ENCODE peak calls at places on chromosomes 13 and 19, in six cellular contexts. R, K, X, I, G and H are unnamed samples.
A peak's percentile ranks its signal among the peaks of the same experiment; 100 is the strongest.

GRCh38 chr19:6002591-6002990 is 24.7 kb upstream of the RANBP3 start:
- DNase-seq in X (no peak), R (no peak), G (no peak), K (no peak), I (no peak), H (no peak)

GRCh38 chr13:43203781-43204180 is 180.4 kb downstream of the DNAJC15 start:
- DNase-seq in R (no peak), K (no peak), X (no peak), I (no peak), G (no peak), H (no peak)

GRCh38 chr13:54607421-54607820 is 1578.8 kb downstream of the OLFM4 start:
- DNase-seq in G (no peak), I (no peak), K (no peak), X (no peak), R (no peak), H (no peak)

GRCh38 chr19:12782174-12782423 is 6.7 kb upstream of the HOOK2 start:
- DNase-seq in K (no peak), R (no peak), I (no peak), G (no peak), X (no peak), H (no peak)

GRCh38 chr19:6287269-6287885 is 7.6 kb upstream of the MLLT1 start:
- DNase-seq in G (no peak), K (no peak), X (no peak), I (no peak), R (no peak), H (no peak)

GRCh38 chr13:103703246-103703645 is 637.0 kb upstream of the SLC10A2 start:
- DNase-seq in R (no peak), G (no peak), I (no peak), K (no peak), X (no peak), H (no peak)

GRCh38 chr19:48329167-48329891 is 4.0 kb downstream of the EMP3 start:
- DNase-seq in K (no peak), R (no peak), X (no peak), G (no peak), I (no peak), H (peak; percentile 46)

GRCh38 chr19:45097776-45098520 is 5.0 kb downstream of the PPP1R37 start:
- DNase-seq in G (no peak), K (no peak), R (peak; percentile 51), I (peak; percentile 77), X (no peak), H (peak; percentile 89)

GRCh38 chr13:43783820-43784219 is 3.0 kb downstream of the ENOX1 start:
- DNase-seq in G (peak; percentile 56), I (peak; percentile 50), X (no peak), R (no peak), K (no peak), H (peak; percentile 89)

GRCh38 chr19:35883920-35884319 is 15.5 kb downstream of the APLP1 start:
- DNase-seq in X (no peak), I (no peak), G (no peak), R (no peak), K (no peak), H (no peak)

GRCh38 chr19:35519291-35519690 is 5.8 kb upstream of the DMKN start:
- DNase-seq in X (no peak), G (no peak), I (no peak), R (no peak), K (no peak), H (peak; percentile 38)

GRCh38 chr13:32430018-32430747 is 2.3 kb upstream of the N4BP2L1 start:
- DNase-seq in G (no peak), I (no peak), X (no peak), R (no peak), K (no peak), H (no peak)

GRCh38 chr13:31081316-31081715 is 80.4 kb downstream of the HSPH1 start:
- DNase-seq in X (no peak), I (no peak), R (no peak), G (no peak), K (no peak), H (no peak)

GRCh38 chr13:41334810-41335209 is 23.7 kb downstream of the NAA16 start:
- DNase-seq in K (no peak), R (no peak), G (no peak), I (no peak), X (no peak), H (no peak)

GRCh38 chr19:14404322-14404721 is 14.8 kb downstream of the DDX39A start:
- DNase-seq in R (no peak), I (no peak), G (no peak), K (no peak), X (no peak), H (no peak)

GRCh38 chr19:35292421-35292820 is 460 bp downstream of the MAG start:
- DNase-seq in G (no peak), R (no peak), I (no peak), K (no peak), X (no peak), H (no peak)

GRCh38 chr13:27783111-27783510 is 9.2 kb upstream of the GSX1 start:
- DNase-seq in G (no peak), X (no peak), K (no peak), I (no peak), R (no peak), H (peak; percentile 34)

GRCh38 chr13:94966380-94966779 is 254.0 kb upstream of the SOX21 start:
- DNase-seq in G (peak; percentile 37), I (no peak), R (no peak), K (no peak), X (no peak), H (no peak)

GRCh38 chr13:27257648-27258253 is 6.4 kb downstream of the RPL21 start:
- DNase-seq in G (no peak), I (no peak), K (no peak), R (no peak), X (no peak), H (no peak)

DNA sequence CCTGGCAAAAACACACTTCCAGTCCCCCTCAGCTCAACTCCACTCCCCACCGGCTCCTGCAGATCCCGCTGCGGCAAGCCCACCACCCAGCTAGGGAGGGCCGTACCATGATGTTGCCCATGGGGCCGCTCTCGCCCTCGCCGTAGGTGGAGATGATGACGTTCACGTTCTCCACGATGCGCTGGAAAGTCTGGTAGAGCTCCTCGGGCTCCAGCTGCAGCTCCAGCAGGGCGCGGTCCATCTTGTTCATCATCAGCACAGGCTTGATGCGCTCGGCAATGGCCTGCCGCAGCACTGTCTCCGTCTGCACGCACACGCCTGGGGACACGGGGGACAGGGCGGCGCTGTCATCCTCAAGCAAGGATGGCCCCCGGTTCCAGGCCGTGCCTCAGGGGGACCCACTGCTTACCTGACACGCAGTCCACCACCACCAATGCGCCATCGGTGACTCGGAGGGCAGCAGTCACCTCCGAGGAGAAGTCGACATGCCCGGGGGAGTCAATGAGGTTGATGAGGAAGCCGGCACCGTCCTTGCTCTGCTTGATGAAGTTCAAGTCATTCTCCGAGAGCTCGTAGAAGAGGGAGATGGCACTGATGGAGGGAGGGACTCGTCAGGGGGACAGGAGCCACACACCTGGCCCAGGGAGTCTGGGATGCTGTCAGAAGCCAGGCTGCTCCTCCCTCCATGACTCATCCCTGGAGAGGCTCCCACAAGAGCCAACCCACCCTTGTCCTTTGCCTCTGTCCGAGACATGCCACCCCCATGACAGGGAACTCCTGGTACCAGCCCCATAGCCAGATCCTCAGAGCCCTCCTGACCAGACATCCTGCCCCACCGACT is 2.3 kb downstream of the EEF2 start:
- DNase-seq in X (no peak), R (no peak), G (peak; percentile 23), I (no peak), K (no peak), H (no peak)
- H3K4me3 ChIP-seq in X (no peak overlapping the region), R (peak overlapping the region; percentile 74), G (peak overlapping the region; percentile 91), I (peak overlapping the region; percentile 100), K (no peak overlapping the region), H (peak overlapping the region; percentile 95)

GRCh38 chr19:11261902-11262839 is at the start of gene DOCK6:
- DNase-seq in K (no peak), G (peak; percentile 91), I (peak; percentile 32), R (peak; percentile 58), X (no peak), H (no peak)
- TF ChIP-seq CTCF in K (peak; percentile 48), G (peak; percentile 59), I (no peak), R (peak; percentile 10), X (peak; percentile 42), H (peak; percentile 45)

GRCh38 chr19:55015126-55015525 is 22.9 kb downstream of the GP6 start:
- DNase-seq in X (no peak), K (no peak), G (no peak), I (no peak), R (no peak), H (no peak)

GRCh38 chr19:55012294-55012693 is 25.8 kb downstream of the GP6 start:
- DNase-seq in K (no peak), G (no peak), R (no peak), X (no peak), I (no peak), H (no peak)

GRCh38 chr19:55013596-55013995 is 24.5 kb downstream of the GP6 start:
- DNase-seq in X (no peak), R (no peak), I (no peak), G (no peak), K (no peak), H (no peak)

GRCh38 chr19:55016017-55016416 is 22.0 kb downstream of the GP6 start:
- DNase-seq in R (no peak), K (no peak), X (no peak), G (no peak), I (no peak), H (no peak)

GRCh38 chr19:55014714-55015113 is 23.4 kb downstream of the GP6 start:
- DNase-seq in R (no peak), X (no peak), K (no peak), G (peak; percentile 50), I (peak; percentile 27), H (no peak)
- H3K4me3 ChIP-seq in R (no peak overlapping the region), X (no peak overlapping the region), K (no peak overlapping the region), G (peak overlapping the region; percentile 45), I (peak overlapping the region; percentile 40), H (no peak overlapping the region)

GRCh38 chr19:4456566-4456842 is 1.1 kb downstream of the UBXN6 start:
- DNase-seq in I (peak; percentile 47), G (peak; percentile 55), X (peak; percentile 61), K (no peak), R (no peak), H (peak; percentile 77)

GRCh38 chr19:4455742-4456565 is 1.6 kb downstream of the UBXN6 start:
- DNase-seq in X (peak; percentile 65), R (no peak), K (peak; percentile 50), G (peak; percentile 49), I (peak; percentile 48), H (peak; percentile 88)

GRCh38 chr19:4454952-4455738 is 2.4 kb downstream of the UBXN6 start:
- DNase-seq in I (no peak), X (peak; percentile 62), K (no peak), G (no peak), R (no peak), H (peak; percentile 43)

GRCh38 chr19:4456843-4457653 is 546 bp downstream of the UBXN6 start:
- DNase-seq in R (peak; percentile 41), I (peak; percentile 80), K (no peak), G (peak; percentile 98), X (no peak), H (peak; percentile 50)

DNA sequence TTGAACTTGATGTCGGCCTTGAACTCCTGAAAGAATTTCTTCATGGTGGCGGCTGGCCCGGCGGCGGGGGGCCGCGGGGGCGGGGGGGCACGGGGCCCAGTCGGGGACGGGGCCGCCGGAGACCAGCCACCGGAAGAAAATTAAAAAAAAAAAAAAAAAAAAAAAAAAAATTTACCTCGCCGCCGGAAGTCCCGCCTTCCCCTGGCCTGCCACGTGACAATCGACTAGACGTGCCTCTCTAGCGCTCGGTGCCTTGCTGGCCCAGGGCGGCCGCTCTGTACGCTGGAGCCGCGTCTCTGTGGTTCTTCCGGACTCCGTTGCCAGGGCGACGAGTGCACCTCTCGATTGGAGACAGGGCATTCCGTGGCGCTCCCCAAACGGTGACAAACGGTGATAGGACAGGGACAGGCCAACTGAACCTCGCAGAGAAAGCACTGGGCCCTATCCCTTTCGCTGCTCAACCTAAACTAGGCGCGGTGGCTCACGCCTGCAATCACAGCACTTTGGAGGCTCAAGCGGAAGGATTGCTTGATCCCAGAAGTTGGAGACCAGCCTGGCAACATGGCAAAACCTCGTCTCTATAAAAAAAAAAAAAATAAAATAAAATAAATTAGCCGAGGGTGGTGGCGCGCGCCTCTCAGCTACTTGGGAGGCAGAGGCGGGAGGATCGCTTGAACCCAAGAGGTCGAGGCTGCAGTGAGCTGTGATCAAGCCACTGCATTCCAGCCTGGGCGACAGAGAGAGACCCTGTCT is at the start of gene UBXN6:
- DNase-seq in R (peak; percentile 98), X (peak; percentile 99), G (peak; percentile 92), K (peak; percentile 95), I (peak; percentile 98), H (peak; percentile 99)
- TF ChIP-seq CTCF in R (no peak), X (no peak), G (no peak), K (peak; percentile 28), I (no peak), H (no peak)